ENCODE peak calls at places on chromosomes 4 and X, in ten cellular contexts. One of them, this sample, is unnamed.

GRCh38 chr4:37601527-37601926 is 84.6 kb downstream of the RELL1 start:
- DNase-seq in pancreas: no peak
- DNase-seq in tibial artery: no peak
- DNase-seq in RWPE1: no peak
- DNase-seq in cardiac muscle cell: no peak
- DNase-seq in right lobe of liver: no peak
- DNase-seq in CD8-positive, alpha-beta T cell: no peak
- DNase-seq in fibroblast of lung: peak; percentile 71
- DNase-seq in testis: peak; percentile 21
- DNase-seq in breast epithelium: no peak
- DNase-seq in this sample: no peak

GRCh38 chr4:83170952-83171399 is 56.4 kb upstream of the PLAC8 start:
- DNase-seq in pancreas: no peak
- DNase-seq in tibial artery: no peak
- DNase-seq in RWPE1: no peak
- DNase-seq in cardiac muscle cell: no peak
- DNase-seq in right lobe of liver: no peak
- DNase-seq in CD8-positive, alpha-beta T cell: no peak
- DNase-seq in fibroblast of lung: no peak
- DNase-seq in testis: no peak
- DNase-seq in breast epithelium: no peak
- DNase-seq in this sample: no peak

GRCh38 chr4:180058731-180059215 is 2184.4 kb upstream of the TENM3 start:
- DNase-seq in pancreas: peak; percentile 74
- DNase-seq in tibial artery: no peak
- DNase-seq in RWPE1: peak; percentile 6
- DNase-seq in cardiac muscle cell: peak; percentile 77
- DNase-seq in right lobe of liver: peak; percentile 22
- DNase-seq in CD8-positive, alpha-beta T cell: no peak
- DNase-seq in fibroblast of lung: peak; percentile 68
- DNase-seq in testis: peak; percentile 60
- DNase-seq in breast epithelium: no peak
- DNase-seq in this sample: peak; percentile 44

GRCh38 chr4:117447925-117448324 is 362.5 kb upstream of the TRAM1L1 start:
- DNase-seq in pancreas: no peak
- DNase-seq in tibial artery: no peak
- DNase-seq in RWPE1: no peak
- DNase-seq in cardiac muscle cell: no peak
- DNase-seq in right lobe of liver: no peak
- DNase-seq in CD8-positive, alpha-beta T cell: no peak
- DNase-seq in fibroblast of lung: no peak
- DNase-seq in testis: peak; percentile 84
- DNase-seq in breast epithelium: no peak
- DNase-seq in this sample: no peak

GRCh38 chrX:10197597-10198210 is 40.9 kb downstream of the CLCN4 start:
- DNase-seq in pancreas: no peak
- DNase-seq in tibial artery: no peak
- DNase-seq in RWPE1: no peak
- DNase-seq in cardiac muscle cell: no peak
- DNase-seq in right lobe of liver: no peak
- DNase-seq in CD8-positive, alpha-beta T cell: no peak
- DNase-seq in fibroblast of lung: peak; percentile 41
- DNase-seq in testis: no peak
- DNase-seq in breast epithelium: no peak
- DNase-seq in this sample: no peak

GRCh38 chr4:1547863-1548637 is 136.1 kb downstream of the FAM53A start:
- DNase-seq in pancreas: no peak
- DNase-seq in tibial artery: no peak
- DNase-seq in RWPE1: no peak
- DNase-seq in cardiac muscle cell: no peak
- DNase-seq in right lobe of liver: no peak
- DNase-seq in CD8-positive, alpha-beta T cell: no peak
- DNase-seq in fibroblast of lung: no peak
- DNase-seq in testis: peak; percentile 39
- DNase-seq in breast epithelium: no peak
- DNase-seq in this sample: no peak

GRCh38 chr4:56425518-56425917 is 9.9 kb downstream of the PPAT start:
- DNase-seq in pancreas: no peak
- DNase-seq in tibial artery: no peak
- DNase-seq in RWPE1: no peak
- DNase-seq in cardiac muscle cell: no peak
- DNase-seq in right lobe of liver: no peak
- DNase-seq in CD8-positive, alpha-beta T cell: no peak
- DNase-seq in fibroblast of lung: no peak
- DNase-seq in testis: no peak
- DNase-seq in breast epithelium: no peak
- DNase-seq in this sample: no peak

GRCh38 chr4:135575041-135575440 is 1373.5 kb upstream of the PABPC4L start:
- DNase-seq in pancreas: no peak
- DNase-seq in tibial artery: no peak
- DNase-seq in RWPE1: no peak
- DNase-seq in cardiac muscle cell: peak; percentile 51
- DNase-seq in right lobe of liver: no peak
- DNase-seq in CD8-positive, alpha-beta T cell: no peak
- DNase-seq in fibroblast of lung: no peak
- DNase-seq in testis: no peak
- DNase-seq in breast epithelium: no peak
- DNase-seq in this sample: no peak

GRCh38 chr4:99657801-99658200 is at the start of gene C4orf54:
- DNase-seq in pancreas: no peak
- DNase-seq in tibial artery: no peak
- DNase-seq in RWPE1: peak; percentile 50
- DNase-seq in cardiac muscle cell: no peak
- DNase-seq in right lobe of liver: no peak
- DNase-seq in CD8-positive, alpha-beta T cell: no peak
- DNase-seq in fibroblast of lung: peak; percentile 41
- DNase-seq in testis: no peak
- DNase-seq in breast epithelium: no peak
- DNase-seq in this sample: no peak

GRCh38 chrX:148498067-148498466 is 2.4 kb upstream of the AFF2 start:
- DNase-seq in pancreas: no peak
- DNase-seq in tibial artery: no peak
- DNase-seq in RWPE1: no peak
- DNase-seq in cardiac muscle cell: no peak
- DNase-seq in right lobe of liver: no peak
- DNase-seq in CD8-positive, alpha-beta T cell: no peak
- DNase-seq in fibroblast of lung: no peak
- DNase-seq in testis: no peak
- DNase-seq in breast epithelium: no peak
- DNase-seq in this sample: no peak

GRCh38 chr4:139876328-139876941 is 210.8 kb downstream of the MGST2 start:
- DNase-seq in pancreas: no peak
- DNase-seq in tibial artery: no peak
- DNase-seq in RWPE1: no peak
- DNase-seq in cardiac muscle cell: peak; percentile 59
- DNase-seq in right lobe of liver: no peak
- DNase-seq in CD8-positive, alpha-beta T cell: no peak
- DNase-seq in fibroblast of lung: no peak
- DNase-seq in testis: no peak
- DNase-seq in breast epithelium: no peak
- DNase-seq in this sample: no peak

GRCh38 chr4:113232194-113232593 is 182.7 kb downstream of the ANK2 start:
- DNase-seq in pancreas: no peak
- DNase-seq in tibial artery: no peak
- DNase-seq in RWPE1: no peak
- DNase-seq in cardiac muscle cell: no peak
- DNase-seq in right lobe of liver: no peak
- DNase-seq in CD8-positive, alpha-beta T cell: no peak
- DNase-seq in fibroblast of lung: peak; percentile 26
- DNase-seq in testis: no peak
- DNase-seq in breast epithelium: no peak
- DNase-seq in this sample: no peak

GRCh38 chrX:120517936-120518335 is 42.8 kb downstream of the CUL4B start:
- DNase-seq in pancreas: no peak
- DNase-seq in tibial artery: no peak
- DNase-seq in RWPE1: no peak
- DNase-seq in cardiac muscle cell: no peak
- DNase-seq in right lobe of liver: no peak
- DNase-seq in CD8-positive, alpha-beta T cell: no peak
- DNase-seq in fibroblast of lung: peak; percentile 85
- DNase-seq in testis: no peak
- DNase-seq in breast epithelium: no peak
- DNase-seq in this sample: no peak

GRCh38 chr4:137993232-137993631 is 248.9 kb downstream of the SLC7A11 start:
- DNase-seq in pancreas: no peak
- DNase-seq in tibial artery: no peak
- DNase-seq in RWPE1: no peak
- DNase-seq in cardiac muscle cell: no peak
- DNase-seq in right lobe of liver: no peak
- DNase-seq in CD8-positive, alpha-beta T cell: no peak
- DNase-seq in fibroblast of lung: no peak
- DNase-seq in testis: no peak
- DNase-seq in breast epithelium: no peak
- DNase-seq in this sample: no peak

DNA sequence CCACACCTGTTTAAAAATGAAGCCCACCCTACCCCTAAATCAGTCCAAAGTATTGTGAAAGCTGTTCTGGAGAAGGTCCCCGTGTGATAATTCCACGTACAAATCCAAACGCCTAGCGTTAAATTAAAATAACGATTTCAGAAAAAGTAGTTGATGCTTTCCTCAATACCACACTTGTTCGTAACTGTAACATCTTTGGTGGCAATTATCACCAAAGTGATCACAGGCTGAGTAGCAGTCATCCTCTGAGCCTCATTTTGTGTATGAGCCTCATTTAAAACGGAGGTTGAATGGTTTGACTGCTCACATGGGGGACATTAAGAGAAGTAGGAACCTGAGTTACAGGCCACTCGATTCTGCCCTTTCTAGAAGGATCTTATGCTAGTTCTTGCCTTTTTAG is 92.9 kb downstream of the GEMIN8 start:
- DNase-seq in pancreas: no peak
- DNase-seq in tibial artery: no peak
- DNase-seq in RWPE1: no peak
- DNase-seq in cardiac muscle cell: no peak
- DNase-seq in right lobe of liver: no peak
- DNase-seq in CD8-positive, alpha-beta T cell: no peak
- DNase-seq in fibroblast of lung: no peak
- DNase-seq in testis: no peak
- DNase-seq in breast epithelium: no peak
- DNase-seq in this sample: no peak
- H3K27ac ChIP-seq in pancreas: no peak overlapping the region
- H3K27ac ChIP-seq in tibial artery: no peak overlapping the region
- H3K27ac ChIP-seq in RWPE1: no peak overlapping the region
- H3K27ac ChIP-seq in cardiac muscle cell: peak overlapping the region; percentile 82
- H3K27ac ChIP-seq in right lobe of liver: no peak overlapping the region
- H3K27ac ChIP-seq in CD8-positive, alpha-beta T cell: no peak overlapping the region
- H3K27ac ChIP-seq in fibroblast of lung: no peak overlapping the region
- H3K27ac ChIP-seq in testis: no peak overlapping the region
- H3K27ac ChIP-seq in breast epithelium: peak overlapping the region; percentile 61
- H3K27ac ChIP-seq in this sample: no peak overlapping the region

DNA sequence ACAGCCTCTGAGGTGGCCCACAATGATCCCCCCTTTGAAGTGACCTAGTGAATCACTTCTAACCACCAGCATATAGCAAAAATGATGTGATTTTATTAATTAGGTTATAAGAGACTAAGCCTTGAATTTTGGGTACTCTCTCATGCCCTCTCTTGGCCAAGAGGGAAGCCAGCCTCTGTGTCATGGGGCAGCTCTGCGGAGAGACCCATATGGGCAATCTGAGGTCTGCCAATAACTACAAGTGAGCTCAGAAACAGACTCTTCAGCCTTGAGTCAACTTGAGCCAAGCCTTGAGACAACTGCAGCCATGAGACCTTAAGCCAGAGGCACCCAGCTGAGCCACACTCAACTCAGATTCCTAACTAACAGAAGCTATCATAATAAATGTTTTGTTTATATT is 45.7 kb downstream of the MANBA start:
- DNase-seq in pancreas: no peak
- DNase-seq in tibial artery: no peak
- DNase-seq in RWPE1: no peak
- DNase-seq in cardiac muscle cell: no peak
- DNase-seq in right lobe of liver: no peak
- DNase-seq in CD8-positive, alpha-beta T cell: no peak
- DNase-seq in fibroblast of lung: no peak
- DNase-seq in testis: no peak
- DNase-seq in breast epithelium: no peak
- DNase-seq in this sample: no peak
- TF ChIP-seq CTCF in pancreas: no peak
- TF ChIP-seq CTCF in tibial artery: no peak
- TF ChIP-seq CTCF in RWPE1: no peak
- TF ChIP-seq CTCF in cardiac muscle cell: no peak
- TF ChIP-seq CTCF in right lobe of liver: no peak
- TF ChIP-seq CTCF in CD8-positive, alpha-beta T cell: no peak
- TF ChIP-seq CTCF in fibroblast of lung: no peak
- TF ChIP-seq CTCF in testis: no peak
- TF ChIP-seq CTCF in breast epithelium: no peak
- TF ChIP-seq CTCF in this sample: peak; percentile 31

GRCh38 chr4:108628411-108628810 is 8.0 kb downstream of the RPL34 start:
- DNase-seq in pancreas: no peak
- DNase-seq in tibial artery: no peak
- DNase-seq in RWPE1: no peak
- DNase-seq in cardiac muscle cell: no peak
- DNase-seq in right lobe of liver: no peak
- DNase-seq in CD8-positive, alpha-beta T cell: no peak
- DNase-seq in fibroblast of lung: peak; percentile 39
- DNase-seq in testis: no peak
- DNase-seq in breast epithelium: no peak
- DNase-seq in this sample: no peak

GRCh38 chr4:108622022-108622421 is 1.6 kb downstream of the RPL34 start:
- DNase-seq in pancreas: no peak
- DNase-seq in tibial artery: no peak
- DNase-seq in RWPE1: no peak
- DNase-seq in cardiac muscle cell: no peak
- DNase-seq in right lobe of liver: no peak
- DNase-seq in CD8-positive, alpha-beta T cell: no peak
- DNase-seq in fibroblast of lung: no peak
- DNase-seq in testis: no peak
- DNase-seq in breast epithelium: no peak
- DNase-seq in this sample: no peak

GRCh38 chr4:108622828-108623227 is 2.5 kb downstream of the RPL34 start:
- DNase-seq in pancreas: no peak
- DNase-seq in tibial artery: no peak
- DNase-seq in RWPE1: no peak
- DNase-seq in cardiac muscle cell: no peak
- DNase-seq in right lobe of liver: no peak
- DNase-seq in CD8-positive, alpha-beta T cell: no peak
- DNase-seq in fibroblast of lung: no peak
- DNase-seq in testis: no peak
- DNase-seq in breast epithelium: no peak
- DNase-seq in this sample: no peak

GRCh38 chr4:108624263-108625056 is 4.1 kb downstream of the RPL34 start:
- DNase-seq in pancreas: no peak
- DNase-seq in tibial artery: no peak
- DNase-seq in RWPE1: no peak
- DNase-seq in cardiac muscle cell: no peak
- DNase-seq in right lobe of liver: no peak
- DNase-seq in CD8-positive, alpha-beta T cell: no peak
- DNase-seq in fibroblast of lung: no peak
- DNase-seq in testis: no peak
- DNase-seq in breast epithelium: no peak
- DNase-seq in this sample: no peak

GRCh38 chr4:108626056-108626455 is 5.7 kb downstream of the RPL34 start:
- DNase-seq in pancreas: no peak
- DNase-seq in tibial artery: no peak
- DNase-seq in RWPE1: no peak
- DNase-seq in cardiac muscle cell: no peak
- DNase-seq in right lobe of liver: no peak
- DNase-seq in CD8-positive, alpha-beta T cell: no peak
- DNase-seq in fibroblast of lung: no peak
- DNase-seq in testis: no peak
- DNase-seq in breast epithelium: no peak
- DNase-seq in this sample: no peak
- H3K27ac ChIP-seq in pancreas: no peak overlapping the region
- H3K27ac ChIP-seq in tibial artery: no peak overlapping the region
- H3K27ac ChIP-seq in RWPE1: peak overlapping the region; percentile 20
- H3K27ac ChIP-seq in cardiac muscle cell: no peak overlapping the region
- H3K27ac ChIP-seq in right lobe of liver: no peak overlapping the region
- H3K27ac ChIP-seq in CD8-positive, alpha-beta T cell: no peak overlapping the region
- H3K27ac ChIP-seq in fibroblast of lung: no peak overlapping the region
- H3K27ac ChIP-seq in testis: no peak overlapping the region
- H3K27ac ChIP-seq in breast epithelium: no peak overlapping the region
- H3K27ac ChIP-seq in this sample: no peak overlapping the region

GRCh38 chr4:52861879-52862604 is at the start of gene RASL11B:
- DNase-seq in pancreas: peak; percentile 76
- DNase-seq in tibial artery: peak; percentile 92
- DNase-seq in RWPE1: peak; percentile 90
- DNase-seq in cardiac muscle cell: peak; percentile 94
- DNase-seq in right lobe of liver: peak; percentile 78
- DNase-seq in CD8-positive, alpha-beta T cell: peak; percentile 71
- DNase-seq in fibroblast of lung: peak; percentile 65
- DNase-seq in testis: peak; percentile 91
- DNase-seq in breast epithelium: peak; percentile 68
- DNase-seq in this sample: peak; percentile 68
- TF ChIP-seq CTCF in pancreas: peak; percentile 16
- TF ChIP-seq CTCF in tibial artery: peak; percentile 45
- TF ChIP-seq CTCF in RWPE1: no peak
- TF ChIP-seq CTCF in cardiac muscle cell: no peak
- TF ChIP-seq CTCF in right lobe of liver: peak; percentile 37
- TF ChIP-seq CTCF in CD8-positive, alpha-beta T cell: peak; percentile 33
- TF ChIP-seq CTCF in fibroblast of lung: no peak
- TF ChIP-seq CTCF in testis: peak; percentile 54
- TF ChIP-seq CTCF in breast epithelium: peak; percentile 39
- TF ChIP-seq CTCF in this sample: peak; percentile 26

This sample was measured in RWPE2.